ENCODE peak calls at places on chromosomes 7 and 10, in seven cellular contexts. H is C1 segment of cervical spinal cord, P is HT1080, X is fibroblast of the aortic adventitia, D is NCI-H345, L is WERI-Rb-1, G is HEK293T. J is an unnamed sample.
A peak's percentile ranks its signal among the peaks of the same experiment; 100 is the strongest.

GRCh38 chr10:70241081-70241480 is 7.9 kb upstream of the PPA1 start:
- DNase-seq in L (no peak), G (no peak), P (no peak), X (no peak), D (no peak), H (no peak), J (no peak)

GRCh38 chr10:96470108-96470743 is 43.5 kb downstream of the TLL2 start:
- DNase-seq in L (peak; percentile 83), X (peak; percentile 24), H (peak; percentile 36), P (peak; percentile 8), D (no peak), G (peak; percentile 85), J (no peak)

GRCh38 chr7:158589653-158590052 is 2.0 kb upstream of the PTPRN2 start:
- DNase-seq in P (no peak), D (no peak), G (no peak), X (no peak), L (no peak), H (no peak), J (no peak)

GRCh38 chr10:113594673-113595072 is 41.8 kb downstream of the HABP2 start:
- DNase-seq in X (no peak), H (no peak), D (no peak), G (no peak), L (no peak), P (no peak), J (no peak)

GRCh38 chr7:123752534-123752933 is 3.7 kb upstream of the WASL start:
- DNase-seq in P (no peak), X (no peak), L (no peak), G (no peak), D (no peak), H (no peak), J (no peak)

GRCh38 chr10:4883079-4883739 is 57.2 kb downstream of the AKR1E2 start:
- DNase-seq in X (peak; percentile 85), P (peak; percentile 74), L (no peak), H (no peak), G (no peak), D (no peak), J (no peak)

GRCh38 chr7:30450123-30450982 is 28.2 kb downstream of the NOD1 start:
- DNase-seq in L (no peak), G (no peak), H (no peak), X (no peak), D (no peak), P (no peak), J (no peak)

GRCh38 chr7:16051561-16052280 is 365.2 kb upstream of the MEOX2 start:
- DNase-seq in H (no peak), X (peak; percentile 91), P (no peak), L (no peak), D (no peak), G (no peak), J (no peak)

GRCh38 chr10:29839826-29840515 is 205.2 kb upstream of the SVIL start:
- DNase-seq in X (no peak), P (no peak), H (no peak), D (peak; percentile 31), G (no peak), L (no peak), J (no peak)

GRCh38 chr10:86400705-86401587 is 34.4 kb upstream of the GRID1 start:
- DNase-seq in G (peak; percentile 31), L (peak; percentile 72), P (no peak), D (no peak), X (peak; percentile 28), H (no peak), J (no peak)

GRCh38 chr10:5283305-5284158 is 81.2 kb upstream of the UCN3 start:
- DNase-seq in G (peak; percentile 48), X (peak; percentile 75), P (peak; percentile 22), L (peak; percentile 30), H (peak; percentile 6), D (peak; percentile 4), J (no peak)

J was measured in DMS79.